ENCODE peak calls at places on chromosomes 13 and 19, in ten cellular contexts. H, J, C, B, L, T, I, G, W and F are unnamed samples.
A peak's percentile ranks its signal among the peaks of the same experiment; 100 is the strongest.

GRCh38 chr13:93476175-93476574 is 249.6 kb downstream of the GPC6 start:
- DNase-seq in L (no peak), C (no peak), H (no peak), I (no peak), B (no peak), T (no peak), G (no peak), J (no peak), W (peak; percentile 91), F (peak; percentile 18)

GRCh38 chr19:14433454-14434156 is 499 bp downstream of the PKN1 start:
- DNase-seq in T (peak; percentile 48), I (peak; percentile 33), G (no peak), C (peak; percentile 62), L (no peak), H (peak; percentile 55), B (peak; percentile 61), J (no peak), W (no peak), F (no peak)

GRCh38 chr13:25901460-25902376 is 150.1 kb downstream of the SHISA2 start:
- DNase-seq in C (no peak), T (no peak), B (no peak), J (peak; percentile 18), L (no peak), G (no peak), H (no peak), I (no peak), W (peak; percentile 11), F (peak; percentile 49)

GRCh38 chr19:48565090-48565489 is 13.1 kb downstream of the SULT2B1 start:
- DNase-seq in I (no peak), C (no peak), L (no peak), J (no peak), H (no peak), T (no peak), G (no peak), W (peak; percentile 83), B (no peak), F (no peak)

GRCh38 chr19:6260912-6261636 is 18.7 kb downstream of the MLLT1 start:
- DNase-seq in W (peak; percentile 22), L (peak; percentile 65), H (peak; percentile 59), I (no peak), G (no peak), J (no peak), C (peak; percentile 41), B (peak; percentile 90), T (peak; percentile 59), F (no peak)

GRCh38 chr13:102870677-102871415 is 25.0 kb downstream of the ERCC5 start:
- DNase-seq in C (peak; percentile 56), H (peak; percentile 50), G (no peak), B (peak; percentile 59), T (peak; percentile 80), I (peak; percentile 48), W (peak; percentile 65), L (peak; percentile 75), J (no peak), F (no peak)

GRCh38 chr13:56706485-56706884 is 434.2 kb upstream of the PRR20A start:
- DNase-seq in B (no peak), W (no peak), G (no peak), T (no peak), J (no peak), I (no peak), L (no peak), C (no peak), H (no peak), F (no peak)

GRCh38 chr19:35154535-35155406 is at the start of gene FXYD5:
- DNase-seq in J (no peak), G (no peak), C (peak; percentile 68), I (peak; percentile 78), L (no peak), W (peak; percentile 80), T (peak; percentile 72), B (peak; percentile 72), H (peak; percentile 43), F (no peak)

GRCh38 chr19:2014731-2015610 is 543 bp downstream of the BTBD2 start:
- DNase-seq in G (no peak), B (no peak), I (no peak), W (no peak), J (no peak), T (peak; percentile 85), C (no peak), H (peak; percentile 64), L (peak; percentile 56), F (no peak)

GRCh38 chr19:2015611-2015950 is at the start of gene BTBD2:
- DNase-seq in L (peak; percentile 59), B (no peak), J (no peak), H (peak; percentile 74), G (no peak), T (no peak), C (peak; percentile 41), W (peak; percentile 84), I (peak; percentile 82), F (no peak)

GRCh38 chr19:2013683-2013961 is 1.9 kb downstream of the BTBD2 start:
- DNase-seq in B (no peak), W (no peak), L (no peak), G (no peak), J (no peak), H (no peak), C (no peak), T (no peak), I (no peak), F (no peak)

GRCh38 chr19:2014081-2014693 is 1.3 kb downstream of the BTBD2 start:
- DNase-seq in T (no peak), W (no peak), L (no peak), C (no peak), J (no peak), I (no peak), H (no peak), G (no peak), B (no peak), F (no peak)

GRCh38 chr19:2016041-2016807 is 710 bp upstream of the BTBD2 start:
- DNase-seq in I (peak; percentile 85), J (no peak), B (no peak), C (peak; percentile 69), L (peak; percentile 83), G (no peak), W (peak; percentile 81), H (peak; percentile 81), T (peak; percentile 78), F (no peak)
- H3K4me3 ChIP-seq in I (peak overlapping the region; percentile 4), J (no peak overlapping the region), B (no peak overlapping the region), C (peak overlapping the region; percentile 69), L (peak overlapping the region; percentile 49), G (peak overlapping the region; percentile 3), W (peak overlapping the region; percentile 30), H (peak overlapping the region; percentile 21), T (peak overlapping the region; percentile 4), F (peak overlapping the region; percentile 22)

DNA sequence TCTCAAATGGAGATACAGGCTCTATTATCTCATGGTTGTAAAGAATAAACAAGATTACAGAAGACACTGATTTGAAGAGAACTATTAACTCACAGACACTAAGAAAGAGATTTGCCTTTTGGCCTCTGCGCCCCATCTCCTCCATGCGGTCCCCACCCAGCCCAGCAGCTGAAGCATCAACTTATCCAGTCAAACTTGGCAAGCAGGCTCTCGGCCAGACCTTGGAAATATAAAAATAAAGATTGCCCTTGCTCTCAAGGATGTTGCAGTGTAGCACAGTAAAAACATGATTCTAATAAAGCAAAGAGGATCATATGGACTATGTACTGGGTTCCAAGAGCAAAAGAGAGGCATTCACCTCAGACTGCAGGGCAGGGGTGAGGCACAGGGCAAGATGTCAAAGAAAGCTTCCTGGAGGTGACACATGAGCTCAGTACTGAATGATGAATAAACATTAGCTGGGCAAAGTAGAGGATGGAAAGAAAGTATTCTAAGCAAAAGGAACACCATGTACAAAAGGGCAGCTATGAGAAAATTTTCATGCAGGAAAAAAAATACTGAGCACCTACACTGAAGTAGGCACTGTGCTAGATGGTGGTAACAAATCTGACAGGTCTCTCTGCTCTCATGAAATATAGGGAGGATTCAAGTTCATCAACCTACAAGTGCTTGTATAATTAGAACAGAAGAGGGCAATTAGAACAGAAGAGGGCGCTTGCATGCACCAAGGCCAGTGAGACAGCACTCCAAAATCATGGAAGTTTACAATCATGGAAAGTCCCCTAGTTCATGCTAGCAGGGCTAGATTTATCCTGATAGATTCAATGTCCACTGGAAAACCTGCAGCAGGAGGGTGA is 85.0 kb downstream of the SACS start:
- DNase-seq in H (no peak), L (no peak), J (no peak), G (no peak), I (no peak), C (no peak), W (no peak), T (no peak), B (no peak), F (no peak)
- TF ChIP-seq CTCF in H (no peak), L (no peak), J (peak; percentile 14), G (no peak), I (peak; percentile 42), C (no peak), W (peak; percentile 7), T (peak; percentile 13), B (no peak), F (no peak)

DNA sequence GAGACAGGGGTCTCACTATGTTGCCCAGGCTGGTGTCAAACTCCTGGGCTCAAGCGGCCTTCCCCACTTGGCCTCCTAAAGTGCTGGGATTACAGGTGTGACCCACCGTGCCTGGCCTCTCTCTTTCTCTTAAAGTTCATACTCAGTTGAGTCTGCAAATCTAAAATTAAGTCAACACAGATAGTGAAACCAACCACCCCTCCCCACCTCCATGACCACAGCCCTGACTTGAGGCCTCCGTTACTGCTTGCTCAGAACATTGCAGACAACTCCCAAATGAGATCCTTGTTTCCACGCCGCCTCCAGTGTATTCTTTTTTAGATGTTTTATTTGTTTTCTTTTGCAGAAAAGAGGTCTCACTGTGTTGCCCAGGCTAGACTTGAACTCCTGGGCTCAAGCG is 94.4 kb downstream of the CACNA1A start:
- DNase-seq in T (no peak), G (no peak), J (no peak), L (no peak), B (no peak), W (no peak), I (no peak), C (no peak), H (no peak), F (no peak)
- H3K27me3 ChIP-seq in T (no peaks in the 10 kb centered on the region), G (no peaks in the 10 kb centered on the region), J (no peaks in the 10 kb centered on the region), L (no peaks in the 10 kb centered on the region), B (no peaks in the 10 kb centered on the region), W (no peaks in the 10 kb centered on the region), I (no peaks in the 10 kb centered on the region), C (peaks cover 4% of the 10 kb centered on the region), H (no peaks in the 10 kb centered on the region), F (no peaks in the 10 kb centered on the region)

GRCh38 chr19:10818306-10819123 is 17.5 kb downstream of the TMED1 start:
- DNase-seq in G (no peak), J (no peak), W (no peak), T (no peak), H (no peak), I (no peak), L (no peak), B (no peak), C (no peak), F (no peak)

GRCh38 chr19:10819124-10820060 is 16.6 kb downstream of the TMED1 start:
- DNase-seq in H (no peak), W (no peak), T (no peak), C (peak; percentile 50), L (no peak), G (no peak), B (no peak), I (no peak), J (no peak), F (no peak)

GRCh38 chr19:10815969-10816635 is 19.9 kb downstream of the TMED1 start:
- DNase-seq in T (no peak), I (no peak), J (no peak), C (no peak), B (no peak), G (no peak), L (no peak), H (no peak), W (peak; percentile 14), F (no peak)

GRCh38 chr19:10816691-10817090 is 19.3 kb downstream of the TMED1 start:
- DNase-seq in L (no peak), J (no peak), H (no peak), T (no peak), I (no peak), B (no peak), W (no peak), C (no peak), G (no peak), F (no peak)

DNA sequence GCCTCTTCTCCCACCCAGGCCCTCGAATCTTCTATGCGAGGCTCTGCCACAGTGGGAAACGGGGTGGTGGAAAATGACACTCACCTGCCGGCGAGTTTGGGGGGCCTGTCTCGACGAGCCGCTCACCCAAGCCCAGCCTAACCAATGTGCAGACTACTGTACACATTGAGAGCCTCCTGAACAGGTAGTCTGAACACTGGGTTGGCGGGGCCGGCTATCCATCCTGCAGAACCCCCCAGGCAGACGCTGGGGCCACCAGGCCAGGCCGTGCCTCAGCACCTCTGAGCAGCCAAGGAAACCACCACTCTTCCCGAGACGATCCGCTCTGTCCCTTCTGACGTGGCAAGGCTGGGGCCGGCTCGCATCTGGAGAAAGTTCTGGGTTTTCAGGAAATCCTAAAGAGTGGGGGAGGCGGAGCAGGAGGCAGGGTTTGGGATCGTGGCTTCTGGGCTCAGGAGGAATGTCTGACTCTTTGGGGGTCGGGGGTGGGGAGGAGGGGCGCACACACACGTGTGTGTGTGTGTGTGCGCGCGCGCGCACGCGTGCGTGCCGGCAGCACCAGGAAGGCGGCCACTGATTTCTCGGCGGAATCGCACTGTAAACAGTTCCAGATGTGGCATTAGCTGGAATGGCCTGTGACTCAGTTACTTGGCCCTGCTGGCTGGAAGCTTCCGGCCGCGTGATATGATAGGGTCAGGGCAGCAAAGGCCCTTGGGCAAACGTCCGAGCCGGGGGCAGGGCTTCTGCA is 18.5 kb downstream of the TMED1 start:
- DNase-seq in W (peak; percentile 98), C (peak; percentile 33), G (no peak), L (peak; percentile 59), B (no peak), T (no peak), J (no peak), I (peak; percentile 49), H (peak; percentile 86), F (no peak)
- H3K4me3 ChIP-seq in W (peak overlapping the region; percentile 63), C (peak overlapping the region; percentile 38), G (peak overlapping the region; percentile 5), L (peak overlapping the region; percentile 36), B (no peak overlapping the region), T (no peak overlapping the region), J (no peak overlapping the region), I (peak overlapping the region; percentile 3), H (peak overlapping the region; percentile 30), F (peak overlapping the region; percentile 16)